ENCODE peak calls at places on chromosomes 5 and 9, in four cellular contexts. O, Y, P and A are unnamed samples.
A peak's percentile ranks its signal among the peaks of the same experiment; 100 is the strongest.

GRCh38 chr5:65020492-65020891 is 251.8 kb downstream of the CWC27 start:
- DNase-seq in O (no peak), Y (no peak), P (no peak), A (no peak)

GRCh38 chr9:23941051-23941450 is 115.0 kb upstream of the ELAVL2 start:
- DNase-seq in O (no peak), Y (no peak), P (no peak), A (no peak)

GRCh38 chr5:73748510-73749410 is 122.8 kb downstream of the ARHGEF28 start:
- DNase-seq in O (no peak), Y (peak; percentile 23), P (no peak), A (no peak)

GRCh38 chr5:160649304-160649703 is 202.7 kb downstream of the ATP10B start:
- DNase-seq in O (no peak), Y (no peak), P (no peak), A (no peak)

GRCh38 chr5:58711965-58712364 is 129.1 kb downstream of the RAB3C start:
- DNase-seq in O (no peak), Y (no peak), P (no peak), A (no peak)

GRCh38 chr5:59840200-59840601 is 53.3 kb downstream of the PDE4D start:
- DNase-seq in O (no peak), Y (no peak), P (no peak), A (no peak)

GRCh38 chr9:84940294-84940693 is 270.8 kb downstream of the NTRK2 start:
- DNase-seq in O (no peak), Y (no peak), P (no peak), A (no peak)

GRCh38 chr5:59654691-59655090 is 238.8 kb downstream of the PDE4D start:
- DNase-seq in O (no peak), Y (no peak), P (no peak), A (no peak)

GRCh38 chr9:18208166-18209059 is 265.5 kb upstream of the ADAMTSL1 start:
- DNase-seq in O (peak; percentile 56), Y (peak; percentile 49), P (no peak), A (peak; percentile 30)

GRCh38 chr5:75037106-75037505 is 15.3 kb downstream of the GCNT4 start:
- DNase-seq in O (no peak), Y (peak; percentile 51), P (no peak), A (no peak)

GRCh38 chr5:27412379-27412778 is 374.0 kb upstream of the CDH9 start:
- DNase-seq in O (no peak), Y (no peak), P (no peak), A (no peak)

GRCh38 chr9:110623462-110624025 is 44.0 kb upstream of the SVEP1 start:
- DNase-seq in O (no peak), Y (peak; percentile 23), P (no peak), A (no peak)

GRCh38 chr5:154371687-154372086 is 74.1 kb upstream of the SAP30L start:
- DNase-seq in O (no peak), Y (no peak), P (no peak), A (no peak)

GRCh38 chr9:107628444-107628843 is 138.9 kb upstream of the KLF4 start:
- DNase-seq in O (no peak), Y (no peak), P (no peak), A (no peak)

GRCh38 chr5:377326-377981 is 55.9 kb downstream of the AHRR start:
- DNase-seq in O (peak; percentile 59), Y (no peak), P (peak; percentile 56), A (no peak)

GRCh38 chr9:105259731-105260612 is 15.5 kb downstream of the SLC44A1 start:
- DNase-seq in O (no peak), Y (no peak), P (no peak), A (no peak)
- H3K27ac ChIP-seq in O (peak overlapping the region; percentile 15), Y (no peak overlapping the region), P (peak overlapping the region; percentile 18), A (peak overlapping the region; percentile 26)

DNA sequence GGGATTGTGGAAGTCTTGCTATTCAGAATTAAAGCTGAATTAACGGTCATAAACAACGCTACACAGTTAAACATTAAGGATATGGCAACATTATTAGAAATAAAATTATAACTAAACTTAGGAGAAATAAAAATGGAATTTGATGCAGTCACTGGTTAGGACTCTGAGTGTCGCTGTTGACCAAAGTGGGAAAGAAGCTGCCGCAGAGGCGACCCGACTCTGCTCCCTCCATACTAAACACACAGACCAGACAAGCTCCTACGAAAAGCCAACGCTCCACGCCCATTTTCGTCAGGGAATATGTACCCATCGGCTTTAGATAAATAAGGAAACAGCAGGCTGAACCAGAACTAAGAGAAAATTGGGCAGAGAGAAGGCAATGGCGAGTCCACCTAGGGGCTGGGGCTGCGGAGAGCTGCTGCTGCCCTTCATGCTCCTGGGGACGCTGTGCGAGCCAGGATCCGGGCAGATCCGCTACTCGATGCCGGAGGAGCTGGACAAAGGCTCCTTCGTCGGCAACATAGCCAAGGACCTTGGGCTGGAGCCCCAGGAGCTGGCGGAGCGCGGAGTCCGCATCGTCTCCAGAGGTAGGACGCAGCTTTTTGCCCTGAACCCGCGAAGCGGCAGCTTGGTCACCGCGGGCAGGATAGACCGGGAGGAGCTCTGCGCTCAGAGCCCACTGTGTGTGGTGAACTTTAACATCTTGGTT is at the start of gene PCDHGA5:
- DNase-seq in O (no peak), Y (no peak), P (no peak), A (no peak)
- H3K4me3 ChIP-seq in O (peak within 1 kb of the TSS; percentile 4), Y (no peak within 1 kb of the TSS), P (no peak within 1 kb of the TSS), A (no peak within 1 kb of the TSS)

GRCh38 chr5:10140195-10140973 is 109.3 kb downstream of the ATPSCKMT start:
- DNase-seq in O (no peak), Y (no peak), P (no peak), A (no peak)
- TF ChIP-seq CTCF in O (peak; percentile 11), Y (no peak), P (no peak), A (no peak)

GRCh38 chr5:124706729-124707361 is 39.6 kb downstream of the ZNF608 start:
- DNase-seq in O (peak; percentile 70), Y (peak; percentile 76), P (no peak), A (no peak)

GRCh38 chr5:124705577-124705976 is 40.9 kb downstream of the ZNF608 start:
- DNase-seq in O (no peak), Y (no peak), P (no peak), A (no peak)

GRCh38 chr5:124706041-124706440 is 40.4 kb downstream of the ZNF608 start:
- DNase-seq in O (no peak), Y (no peak), P (no peak), A (no peak)

GRCh38 chr5:124703995-124704394 is 42.4 kb downstream of the ZNF608 start:
- DNase-seq in O (no peak), Y (no peak), P (no peak), A (no peak)

GRCh38 chr5:124704594-124705284 is 41.7 kb downstream of the ZNF608 start:
- DNase-seq in O (no peak), Y (no peak), P (no peak), A (no peak)
- H3K27ac ChIP-seq in O (no peak overlapping the region), Y (no peak overlapping the region), P (no peak overlapping the region), A (no peak overlapping the region)

GRCh38 chr9:35664531-35665470 is at the start of gene ARHGEF39:
- DNase-seq in O (peak; percentile 91), Y (peak; percentile 78), P (peak; percentile 90), A (peak; percentile 85)
- H3K4me3 ChIP-seq in O (peak within 1 kb of the TSS; percentile 53), Y (peak within 1 kb of the TSS; percentile 26), P (peak within 1 kb of the TSS; percentile 27), A (peak within 1 kb of the TSS; percentile 18)